ENCODE peak calls at places on chromosome 12, in five cellular contexts. C, D, O, U and V are unnamed samples.

GRCh38 chr12:132305991-132306884 is 23.2 kb downstream of the GALNT9 start:
- DNase-seq in C (no peak), D (no peak), O (no peak), U (no peak), V (no peak)

GRCh38 chr12:24798335-24798734 is 150.6 kb downstream of the BCAT1 start:
- DNase-seq in C (peak; percentile 73), D (no peak), O (no peak), U (no peak), V (no peak)

GRCh38 chr12:95116773-95117172 is 43.4 kb upstream of the NR2C1 start:
- DNase-seq in C (no peak), D (no peak), O (no peak), U (no peak), V (no peak)

GRCh38 chr12:85575115-85576096 is 260.8 kb downstream of the RASSF9 start:
- DNase-seq in C (peak; percentile 22), D (peak; percentile 59), O (peak; percentile 60), U (peak; percentile 60), V (peak; percentile 85)

GRCh38 chr12:92356405-92356804 is 210.8 kb upstream of the BTG1 start:
- DNase-seq in C (peak; percentile 11), D (no peak), O (no peak), U (no peak), V (no peak)

GRCh38 chr12:65509953-65510352 is 231.5 kb downstream of the MSRB3 start:
- DNase-seq in C (no peak), D (no peak), O (no peak), U (no peak), V (no peak)

GRCh38 chr12:100986595-100987547 is 192.3 kb downstream of the ANO4 start:
- DNase-seq in C (no peak), D (peak; percentile 8), O (no peak), U (peak; percentile 70), V (no peak)

GRCh38 chr12:101551362-101552114 is 43.2 kb upstream of the MYBPC1 start:
- DNase-seq in C (no peak), D (no peak), O (no peak), U (no peak), V (no peak)